ENCODE peak calls at places on chromosomes 11 and 22, in six cellular contexts. I is upper lobe of right lung, P is spleen, S is left lung, G is ovary, M is body of pancreas. X is an unnamed sample.

GRCh38 chr11:128336203-128336602 is 251.2 kb downstream of the ETS1 start:
- DNase-seq in I (no peak), P (peak; percentile 88), S (peak; percentile 41), G (no peak), M (peak; percentile 22), X (no peak)

GRCh38 chr11:82969811-82970210 is 68.3 kb downstream of the DDIAS start:
- DNase-seq in I (no peak), P (no peak), S (no peak), G (no peak), M (no peak), X (no peak)

GRCh38 chr11:58923300-58923788 is 15.9 kb upstream of the GLYATL1 start:
- DNase-seq in I (no peak), P (no peak), S (no peak), G (no peak), M (no peak), X (no peak)

GRCh38 chr11:28117712-28118111 is 9.5 kb downstream of the METTL15 start:
- DNase-seq in I (no peak), P (no peak), S (no peak), G (no peak), M (no peak), X (no peak)

GRCh38 chr11:111091341-111091740 is 154.2 kb upstream of the POU2AF2 start:
- DNase-seq in I (no peak), P (no peak), S (no peak), G (no peak), M (no peak), X (no peak)

GRCh38 chr11:131421066-131421855 is 50.8 kb downstream of the NTM start:
- DNase-seq in I (no peak), P (no peak), S (no peak), G (no peak), M (no peak), X (no peak)

GRCh38 chr11:13717331-13717730 is 48.9 kb downstream of the FAR1 start:
- DNase-seq in I (no peak), P (no peak), S (no peak), G (no peak), M (no peak), X (no peak)

GRCh38 chr11:115761817-115762216 is 257.6 kb upstream of the CADM1 start:
- DNase-seq in I (no peak), P (no peak), S (no peak), G (no peak), M (no peak), X (no peak)

GRCh38 chr22:46653596-46653995 is 33.4 kb downstream of the GRAMD4 start:
- DNase-seq in I (no peak), P (no peak), S (no peak), G (no peak), M (no peak), X (no peak)

DNA sequence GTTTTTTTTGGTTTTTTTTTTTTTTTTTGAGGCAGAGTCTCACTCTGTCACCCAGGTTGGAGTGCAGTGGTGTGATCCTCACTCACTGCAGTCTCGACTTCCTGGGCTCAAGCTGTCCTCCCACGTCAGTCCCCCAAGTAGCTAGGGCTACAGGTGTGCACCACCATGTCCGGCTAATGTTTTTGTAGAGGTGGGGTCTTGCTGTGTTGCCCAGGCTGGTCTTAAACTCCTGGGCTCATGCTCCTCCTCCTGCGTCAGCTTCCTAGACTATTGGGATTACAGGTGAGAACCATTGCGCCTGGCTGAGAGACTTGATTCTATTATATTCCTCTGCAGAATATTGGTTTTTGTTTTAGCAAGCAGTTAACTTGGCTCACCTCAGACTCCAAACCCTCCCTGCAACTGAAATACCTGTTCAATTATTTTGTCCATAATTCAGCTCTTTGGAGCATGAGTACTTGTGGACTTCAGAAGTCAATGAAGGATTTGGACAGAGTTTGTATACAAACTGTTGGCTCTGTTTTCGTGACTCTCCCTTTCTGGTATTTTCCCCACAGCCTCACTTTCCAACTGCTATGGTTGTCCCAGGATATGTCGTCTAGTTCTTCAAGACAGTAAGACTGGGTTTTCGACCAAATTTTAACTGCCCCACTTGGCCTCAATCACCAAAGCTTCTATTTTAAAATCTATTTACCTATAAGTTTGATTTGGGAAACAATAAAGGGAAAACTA is 69.1 kb upstream of the ADORA2A start:
- DNase-seq in I (no peak), P (no peak), S (no peak), G (no peak), M (no peak), X (no peak)
- H3K27ac ChIP-seq in I (no peak overlapping the region), P (no peak overlapping the region), S (peak overlapping the region; percentile 13), G (no peak overlapping the region), M (no peak overlapping the region), X (no peak overlapping the region)

DNA sequence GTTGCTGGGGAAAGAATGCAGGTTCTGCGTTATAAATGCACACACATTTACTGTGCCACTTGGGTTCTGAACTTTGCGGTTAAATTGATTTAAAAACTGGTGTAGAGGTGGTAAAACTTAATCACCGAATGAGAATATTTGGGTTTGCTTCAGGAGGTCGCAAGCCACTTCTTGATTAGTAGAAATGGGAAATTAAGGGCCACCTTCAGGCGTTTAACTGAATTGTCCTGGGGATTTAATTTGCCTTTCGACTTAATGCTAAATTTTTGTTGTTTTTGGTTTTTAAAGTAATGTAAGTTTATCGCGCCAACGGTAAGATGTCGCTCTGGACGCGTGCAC is 460 bp upstream of the NCR3LG1 start:
- DNase-seq in I (no peak), P (no peak), S (no peak), G (no peak), M (no peak), X (no peak)
- TF ChIP-seq CTCF in I (no peak), P (no peak), S (no peak), G (no peak), M (peak; percentile 25), X (no peak)

GRCh38 chr11:76602431-76602861 is 68.1 kb downstream of the LRRC32 start:
- DNase-seq in I (no peak), P (peak; percentile 85), S (no peak), G (peak; percentile 81), M (no peak), X (no peak)

GRCh38 chr11:76604652-76605241 is 65.8 kb downstream of the LRRC32 start:
- DNase-seq in I (no peak), P (no peak), S (no peak), G (peak; percentile 85), M (peak; percentile 72), X (no peak)

GRCh38 chr11:76603202-76603601 is 67.3 kb downstream of the LRRC32 start:
- DNase-seq in I (no peak), P (no peak), S (no peak), G (no peak), M (no peak), X (no peak)

GRCh38 chr11:76605338-76606074 is 65.0 kb downstream of the LRRC32 start:
- DNase-seq in I (no peak), P (no peak), S (no peak), G (no peak), M (no peak), X (no peak)

GRCh38 chr11:76604081-76604601 is 66.4 kb downstream of the LRRC32 start:
- DNase-seq in I (no peak), P (no peak), S (no peak), G (no peak), M (no peak), X (peak; percentile 58)
- H3K27ac ChIP-seq in I (no peak overlapping the region), P (peak overlapping the region; percentile 74), S (no peak overlapping the region), G (peak overlapping the region; percentile 25), M (no peak overlapping the region), X (peak overlapping the region; percentile 29)

GRCh38 chr22:39017596-39018365 is 3.1 kb upstream of the APOBEC3D start:
- DNase-seq in I (no peak), P (no peak), S (no peak), G (no peak), M (no peak), X (no peak)

GRCh38 chr22:39010946-39011625 is 3.0 kb upstream of the APOBEC3C start:
- DNase-seq in I (no peak), P (no peak), S (no peak), G (no peak), M (no peak), X (no peak)

GRCh38 chr22:39012525-39013516 is 1.2 kb upstream of the APOBEC3C start:
- DNase-seq in I (no peak), P (no peak), S (no peak), G (no peak), M (no peak), X (no peak)

GRCh38 chr22:39016592-39016991 is 2.5 kb downstream of the APOBEC3C start:
- DNase-seq in I (no peak), P (no peak), S (no peak), G (no peak), M (no peak), X (no peak)

GRCh38 chr22:39013923-39014722 is at the start of gene APOBEC3C:
- DNase-seq in I (peak; percentile 83), P (peak; percentile 91), S (peak; percentile 86), G (peak; percentile 87), M (peak; percentile 84), X (peak; percentile 33)
- TF ChIP-seq CTCF in I (no peak), P (peak; percentile 53), S (no peak), G (no peak), M (no peak), X (no peak)

DNA sequence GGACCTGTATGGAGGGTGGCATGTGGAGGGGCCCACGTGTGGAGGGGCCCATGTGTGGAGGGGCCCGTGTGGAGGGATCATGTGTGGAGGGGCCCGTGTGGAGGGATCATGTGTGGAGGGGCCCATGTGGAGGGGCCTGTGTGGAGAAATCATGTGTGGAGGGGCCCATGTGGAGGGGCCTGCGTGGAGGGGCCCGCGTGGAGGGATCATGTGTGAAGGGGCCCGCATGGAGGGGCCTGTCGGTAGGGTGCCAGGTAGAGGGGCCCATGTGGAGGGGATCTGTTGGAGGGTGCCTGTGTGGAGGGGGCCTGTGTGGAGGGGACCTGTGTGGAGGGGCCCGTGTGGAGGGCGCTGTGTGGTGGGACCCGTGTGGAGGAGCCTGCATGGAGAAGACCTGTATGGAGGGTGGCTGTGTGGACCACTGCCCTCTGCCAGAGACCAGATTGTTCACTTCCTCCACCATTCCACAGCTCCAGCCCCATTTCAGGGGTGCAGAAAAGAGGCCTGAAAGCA is 47.0 kb downstream of the IGLL5 start:
- DNase-seq in I (no peak), P (peak; percentile 74), S (no peak), G (no peak), M (no peak), X (no peak)
- H3K27ac ChIP-seq in I (no peak overlapping the region), P (peak overlapping the region; percentile 82), S (no peak overlapping the region), G (no peak overlapping the region), M (no peak overlapping the region), X (no peak overlapping the region)

GRCh38 chr11:107624983-107625779 is 34.2 kb downstream of the ELMOD1 start:
- DNase-seq in I (no peak), P (no peak), S (no peak), G (no peak), M (no peak), X (no peak)
- TF ChIP-seq CTCF in I (no peak), P (no peak), S (no peak), G (no peak), M (no peak), X (no peak)

X was measured in dorsolateral prefrontal cortex.